ENCODE peak calls at places on chromosomes 13 and 19, in four cellular contexts. One of them, this sample, is unnamed.
A peak's percentile ranks its signal among the peaks of the same experiment; 100 is the strongest.

GRCh38 chr19:35213678-35214632 is 14.6 kb downstream of the FAM187B start:
- DNase-seq in AG08395: peak; percentile 56
- DNase-seq in activated CD8-positive, alpha-beta T cell treated with anti-CD3 and anti-CD28 coated beads, Interleukin-2, amount 10 ng/mL, durations not matched to agents 7 days and 5 days: peak; percentile 82
- DNase-seq in activated CD4-positive, alpha-beta T cell treated with anti-CD3 and anti-CD28 coated beads, Interleukin-2, amount 10 ng/mL, durations not matched to agents 7 days and 5 days: peak; percentile 87
- DNase-seq in this sample: peak; percentile 45

GRCh38 chr19:2507109-2507508 is 31.2 kb downstream of the GADD45B start:
- DNase-seq in AG08395: no peak
- DNase-seq in activated CD8-positive, alpha-beta T cell treated with anti-CD3 and anti-CD28 coated beads, Interleukin-2, amount 10 ng/mL, durations not matched to agents 7 days and 5 days: peak; percentile 61
- DNase-seq in activated CD4-positive, alpha-beta T cell treated with anti-CD3 and anti-CD28 coated beads, Interleukin-2, amount 10 ng/mL, durations not matched to agents 7 days and 5 days: peak; percentile 63
- DNase-seq in this sample: peak; percentile 58

GRCh38 chr19:49929121-49929610 is at the start of the genes ATF5 and NUP62:
- DNase-seq in AG08395: peak; percentile 100
- DNase-seq in activated CD8-positive, alpha-beta T cell treated with anti-CD3 and anti-CD28 coated beads, Interleukin-2, amount 10 ng/mL, durations not matched to agents 7 days and 5 days: peak; percentile 93
- DNase-seq in activated CD4-positive, alpha-beta T cell treated with anti-CD3 and anti-CD28 coated beads, Interleukin-2, amount 10 ng/mL, durations not matched to agents 7 days and 5 days: peak; percentile 92
- DNase-seq in this sample: peak; percentile 72

GRCh38 chr19:49555600-49556411 is 24.6 kb downstream of the NOSIP start:
- DNase-seq in AG08395: peak; percentile 68
- DNase-seq in activated CD8-positive, alpha-beta T cell treated with anti-CD3 and anti-CD28 coated beads, Interleukin-2, amount 10 ng/mL, durations not matched to agents 7 days and 5 days: peak; percentile 87
- DNase-seq in activated CD4-positive, alpha-beta T cell treated with anti-CD3 and anti-CD28 coated beads, Interleukin-2, amount 10 ng/mL, durations not matched to agents 7 days and 5 days: peak; percentile 89
- DNase-seq in this sample: peak; percentile 45

GRCh38 chr13:21672811-21673591 is 2.1 kb downstream of the FGF9 start:
- DNase-seq in AG08395: peak; percentile 15
- DNase-seq in activated CD8-positive, alpha-beta T cell treated with anti-CD3 and anti-CD28 coated beads, Interleukin-2, amount 10 ng/mL, durations not matched to agents 7 days and 5 days: no peak
- DNase-seq in activated CD4-positive, alpha-beta T cell treated with anti-CD3 and anti-CD28 coated beads, Interleukin-2, amount 10 ng/mL, durations not matched to agents 7 days and 5 days: no peak
- DNase-seq in this sample: no peak

GRCh38 chr19:4556574-4557185 is 2.8 kb downstream of the SEMA6B start:
- DNase-seq in AG08395: peak; percentile 58
- DNase-seq in activated CD8-positive, alpha-beta T cell treated with anti-CD3 and anti-CD28 coated beads, Interleukin-2, amount 10 ng/mL, durations not matched to agents 7 days and 5 days: peak; percentile 37
- DNase-seq in activated CD4-positive, alpha-beta T cell treated with anti-CD3 and anti-CD28 coated beads, Interleukin-2, amount 10 ng/mL, durations not matched to agents 7 days and 5 days: peak; percentile 14
- DNase-seq in this sample: no peak

GRCh38 chr19:3434630-3435553 is 45.4 kb downstream of the SMIM24 start:
- DNase-seq in AG08395: peak; percentile 99
- DNase-seq in activated CD8-positive, alpha-beta T cell treated with anti-CD3 and anti-CD28 coated beads, Interleukin-2, amount 10 ng/mL, durations not matched to agents 7 days and 5 days: peak; percentile 97
- DNase-seq in activated CD4-positive, alpha-beta T cell treated with anti-CD3 and anti-CD28 coated beads, Interleukin-2, amount 10 ng/mL, durations not matched to agents 7 days and 5 days: peak; percentile 94
- DNase-seq in this sample: peak; percentile 94

GRCh38 chr19:41050426-41050825 is 37.8 kb upstream of the CYP2A13 start:
- DNase-seq in AG08395: no peak
- DNase-seq in activated CD8-positive, alpha-beta T cell treated with anti-CD3 and anti-CD28 coated beads, Interleukin-2, amount 10 ng/mL, durations not matched to agents 7 days and 5 days: no peak
- DNase-seq in activated CD4-positive, alpha-beta T cell treated with anti-CD3 and anti-CD28 coated beads, Interleukin-2, amount 10 ng/mL, durations not matched to agents 7 days and 5 days: no peak
- DNase-seq in this sample: no peak

GRCh38 chr19:16160445-16160942 is 12.8 kb downstream of the CIB3 start:
- DNase-seq in AG08395: no peak
- DNase-seq in activated CD8-positive, alpha-beta T cell treated with anti-CD3 and anti-CD28 coated beads, Interleukin-2, amount 10 ng/mL, durations not matched to agents 7 days and 5 days: no peak
- DNase-seq in activated CD4-positive, alpha-beta T cell treated with anti-CD3 and anti-CD28 coated beads, Interleukin-2, amount 10 ng/mL, durations not matched to agents 7 days and 5 days: no peak
- DNase-seq in this sample: no peak

GRCh38 chr13:89136678-89137077 is 1465.5 kb downstream of the SLITRK5 start:
- DNase-seq in AG08395: peak; percentile 1
- DNase-seq in activated CD8-positive, alpha-beta T cell treated with anti-CD3 and anti-CD28 coated beads, Interleukin-2, amount 10 ng/mL, durations not matched to agents 7 days and 5 days: no peak
- DNase-seq in activated CD4-positive, alpha-beta T cell treated with anti-CD3 and anti-CD28 coated beads, Interleukin-2, amount 10 ng/mL, durations not matched to agents 7 days and 5 days: no peak
- DNase-seq in this sample: no peak

GRCh38 chr19:10292206-10292788 is 2.5 kb downstream of the ICAM5 start:
- DNase-seq in AG08395: peak; percentile 66
- DNase-seq in activated CD8-positive, alpha-beta T cell treated with anti-CD3 and anti-CD28 coated beads, Interleukin-2, amount 10 ng/mL, durations not matched to agents 7 days and 5 days: peak; percentile 81
- DNase-seq in activated CD4-positive, alpha-beta T cell treated with anti-CD3 and anti-CD28 coated beads, Interleukin-2, amount 10 ng/mL, durations not matched to agents 7 days and 5 days: peak; percentile 51
- DNase-seq in this sample: peak; percentile 70

GRCh38 chr13:93655132-93655531 is 428.5 kb downstream of the GPC6 start:
- DNase-seq in AG08395: no peak
- DNase-seq in activated CD8-positive, alpha-beta T cell treated with anti-CD3 and anti-CD28 coated beads, Interleukin-2, amount 10 ng/mL, durations not matched to agents 7 days and 5 days: no peak
- DNase-seq in activated CD4-positive, alpha-beta T cell treated with anti-CD3 and anti-CD28 coated beads, Interleukin-2, amount 10 ng/mL, durations not matched to agents 7 days and 5 days: no peak
- DNase-seq in this sample: no peak

GRCh38 chr19:50147462-50148423 is 15.3 kb downstream of the IZUMO2 start:
- DNase-seq in AG08395: peak; percentile 70
- DNase-seq in activated CD8-positive, alpha-beta T cell treated with anti-CD3 and anti-CD28 coated beads, Interleukin-2, amount 10 ng/mL, durations not matched to agents 7 days and 5 days: peak; percentile 67
- DNase-seq in activated CD4-positive, alpha-beta T cell treated with anti-CD3 and anti-CD28 coated beads, Interleukin-2, amount 10 ng/mL, durations not matched to agents 7 days and 5 days: peak; percentile 66
- DNase-seq in this sample: peak; percentile 80

GRCh38 chr13:65921933-65922332 is 1308.2 kb downstream of the PCDH9 start:
- DNase-seq in AG08395: no peak
- DNase-seq in activated CD8-positive, alpha-beta T cell treated with anti-CD3 and anti-CD28 coated beads, Interleukin-2, amount 10 ng/mL, durations not matched to agents 7 days and 5 days: no peak
- DNase-seq in activated CD4-positive, alpha-beta T cell treated with anti-CD3 and anti-CD28 coated beads, Interleukin-2, amount 10 ng/mL, durations not matched to agents 7 days and 5 days: no peak
- DNase-seq in this sample: no peak

GRCh38 chr19:3512562-3512961 is 6.5 kb downstream of the FZR1 start:
- DNase-seq in AG08395: no peak
- DNase-seq in activated CD8-positive, alpha-beta T cell treated with anti-CD3 and anti-CD28 coated beads, Interleukin-2, amount 10 ng/mL, durations not matched to agents 7 days and 5 days: no peak
- DNase-seq in activated CD4-positive, alpha-beta T cell treated with anti-CD3 and anti-CD28 coated beads, Interleukin-2, amount 10 ng/mL, durations not matched to agents 7 days and 5 days: no peak
- DNase-seq in this sample: no peak

GRCh38 chr13:94416454-94417080 is 62.9 kb downstream of the DCT start:
- DNase-seq in AG08395: no peak
- DNase-seq in activated CD8-positive, alpha-beta T cell treated with anti-CD3 and anti-CD28 coated beads, Interleukin-2, amount 10 ng/mL, durations not matched to agents 7 days and 5 days: no peak
- DNase-seq in activated CD4-positive, alpha-beta T cell treated with anti-CD3 and anti-CD28 coated beads, Interleukin-2, amount 10 ng/mL, durations not matched to agents 7 days and 5 days: no peak
- DNase-seq in this sample: no peak

GRCh38 chr13:110119943-110120905 is 186.7 kb downstream of the COL4A1 start:
- DNase-seq in AG08395: no peak
- DNase-seq in activated CD8-positive, alpha-beta T cell treated with anti-CD3 and anti-CD28 coated beads, Interleukin-2, amount 10 ng/mL, durations not matched to agents 7 days and 5 days: no peak
- DNase-seq in activated CD4-positive, alpha-beta T cell treated with anti-CD3 and anti-CD28 coated beads, Interleukin-2, amount 10 ng/mL, durations not matched to agents 7 days and 5 days: no peak
- DNase-seq in this sample: no peak

GRCh38 chr13:83536941-83537340 is 345.3 kb downstream of the SLITRK1 start:
- DNase-seq in AG08395: no peak
- DNase-seq in activated CD8-positive, alpha-beta T cell treated with anti-CD3 and anti-CD28 coated beads, Interleukin-2, amount 10 ng/mL, durations not matched to agents 7 days and 5 days: no peak
- DNase-seq in activated CD4-positive, alpha-beta T cell treated with anti-CD3 and anti-CD28 coated beads, Interleukin-2, amount 10 ng/mL, durations not matched to agents 7 days and 5 days: no peak
- DNase-seq in this sample: no peak

GRCh38 chr19:34365463-34366401 is 736 bp downstream of the GPI start:
- DNase-seq in AG08395: peak; percentile 30
- DNase-seq in activated CD8-positive, alpha-beta T cell treated with anti-CD3 and anti-CD28 coated beads, Interleukin-2, amount 10 ng/mL, durations not matched to agents 7 days and 5 days: no peak
- DNase-seq in activated CD4-positive, alpha-beta T cell treated with anti-CD3 and anti-CD28 coated beads, Interleukin-2, amount 10 ng/mL, durations not matched to agents 7 days and 5 days: no peak
- DNase-seq in this sample: peak; percentile 32

GRCh38 chr19:6241680-6242079 is 38.1 kb downstream of the MLLT1 start:
- DNase-seq in AG08395: no peak
- DNase-seq in activated CD8-positive, alpha-beta T cell treated with anti-CD3 and anti-CD28 coated beads, Interleukin-2, amount 10 ng/mL, durations not matched to agents 7 days and 5 days: no peak
- DNase-seq in activated CD4-positive, alpha-beta T cell treated with anti-CD3 and anti-CD28 coated beads, Interleukin-2, amount 10 ng/mL, durations not matched to agents 7 days and 5 days: no peak
- DNase-seq in this sample: no peak

GRCh38 chr13:51222510-51223283 is 499 bp downstream of the FAM124A start:
- DNase-seq in AG08395: no peak
- DNase-seq in activated CD8-positive, alpha-beta T cell treated with anti-CD3 and anti-CD28 coated beads, Interleukin-2, amount 10 ng/mL, durations not matched to agents 7 days and 5 days: no peak
- DNase-seq in activated CD4-positive, alpha-beta T cell treated with anti-CD3 and anti-CD28 coated beads, Interleukin-2, amount 10 ng/mL, durations not matched to agents 7 days and 5 days: no peak
- DNase-seq in this sample: no peak

GRCh38 chr19:54473071-54473941 is at the start of gene CDC42EP5:
- DNase-seq in AG08395: peak; percentile 95
- DNase-seq in activated CD8-positive, alpha-beta T cell treated with anti-CD3 and anti-CD28 coated beads, Interleukin-2, amount 10 ng/mL, durations not matched to agents 7 days and 5 days: no peak
- DNase-seq in activated CD4-positive, alpha-beta T cell treated with anti-CD3 and anti-CD28 coated beads, Interleukin-2, amount 10 ng/mL, durations not matched to agents 7 days and 5 days: no peak
- DNase-seq in this sample: peak; percentile 90

GRCh38 chr13:19633340-19634128 is at the start of gene MPHOSPH8:
- DNase-seq in AG08395: peak; percentile 98
- DNase-seq in activated CD8-positive, alpha-beta T cell treated with anti-CD3 and anti-CD28 coated beads, Interleukin-2, amount 10 ng/mL, durations not matched to agents 7 days and 5 days: peak; percentile 95
- DNase-seq in activated CD4-positive, alpha-beta T cell treated with anti-CD3 and anti-CD28 coated beads, Interleukin-2, amount 10 ng/mL, durations not matched to agents 7 days and 5 days: peak; percentile 94
- DNase-seq in this sample: peak; percentile 97

GRCh38 chr13:51444922-51445321 is 7.9 kb downstream of the INTS6 start:
- DNase-seq in AG08395: peak; percentile 30
- DNase-seq in activated CD8-positive, alpha-beta T cell treated with anti-CD3 and anti-CD28 coated beads, Interleukin-2, amount 10 ng/mL, durations not matched to agents 7 days and 5 days: no peak
- DNase-seq in activated CD4-positive, alpha-beta T cell treated with anti-CD3 and anti-CD28 coated beads, Interleukin-2, amount 10 ng/mL, durations not matched to agents 7 days and 5 days: no peak
- DNase-seq in this sample: peak; percentile 75

GRCh38 chr19:46065486-46065885 is 24.7 kb upstream of the IGFL4 start:
- DNase-seq in AG08395: peak; percentile 55
- DNase-seq in activated CD8-positive, alpha-beta T cell treated with anti-CD3 and anti-CD28 coated beads, Interleukin-2, amount 10 ng/mL, durations not matched to agents 7 days and 5 days: no peak
- DNase-seq in activated CD4-positive, alpha-beta T cell treated with anti-CD3 and anti-CD28 coated beads, Interleukin-2, amount 10 ng/mL, durations not matched to agents 7 days and 5 days: no peak
- DNase-seq in this sample: peak; percentile 34

GRCh38 chr19:3507371-3508120 is 1.4 kb downstream of the FZR1 start:
- DNase-seq in AG08395: peak; percentile 21
- DNase-seq in activated CD8-positive, alpha-beta T cell treated with anti-CD3 and anti-CD28 coated beads, Interleukin-2, amount 10 ng/mL, durations not matched to agents 7 days and 5 days: peak; percentile 32
- DNase-seq in activated CD4-positive, alpha-beta T cell treated with anti-CD3 and anti-CD28 coated beads, Interleukin-2, amount 10 ng/mL, durations not matched to agents 7 days and 5 days: peak; percentile 31
- DNase-seq in this sample: no peak

GRCh38 chr13:36910545-36910944 is 9.5 kb downstream of the SMAD9 start:
- DNase-seq in AG08395: no peak
- DNase-seq in activated CD8-positive, alpha-beta T cell treated with anti-CD3 and anti-CD28 coated beads, Interleukin-2, amount 10 ng/mL, durations not matched to agents 7 days and 5 days: no peak
- DNase-seq in activated CD4-positive, alpha-beta T cell treated with anti-CD3 and anti-CD28 coated beads, Interleukin-2, amount 10 ng/mL, durations not matched to agents 7 days and 5 days: no peak
- DNase-seq in this sample: no peak

GRCh38 chr19:16452321-16452720 is 19.4 kb downstream of the EPS15L1 start:
- DNase-seq in AG08395: no peak
- DNase-seq in activated CD8-positive, alpha-beta T cell treated with anti-CD3 and anti-CD28 coated beads, Interleukin-2, amount 10 ng/mL, durations not matched to agents 7 days and 5 days: no peak
- DNase-seq in activated CD4-positive, alpha-beta T cell treated with anti-CD3 and anti-CD28 coated beads, Interleukin-2, amount 10 ng/mL, durations not matched to agents 7 days and 5 days: no peak
- DNase-seq in this sample: no peak

GRCh38 chr19:31312004-31312403 is 37.2 kb downstream of the TSHZ3 start:
- DNase-seq in AG08395: peak; percentile 87
- DNase-seq in activated CD8-positive, alpha-beta T cell treated with anti-CD3 and anti-CD28 coated beads, Interleukin-2, amount 10 ng/mL, durations not matched to agents 7 days and 5 days: no peak
- DNase-seq in activated CD4-positive, alpha-beta T cell treated with anti-CD3 and anti-CD28 coated beads, Interleukin-2, amount 10 ng/mL, durations not matched to agents 7 days and 5 days: no peak
- DNase-seq in this sample: peak; percentile 75